ENCODE peak calls at places on chromosome 11, in four cellular contexts. C, O, A and W are unnamed samples.

GRCh38 chr11:3627291-3627690 is 14.5 kb downstream of the ART5 start:
- DNase-seq in C (no peak), O (no peak), A (no peak), W (no peak)

GRCh38 chr11:11440149-11440548 is 87.1 kb upstream of the CSNK2A3 start:
- DNase-seq in C (no peak), O (no peak), A (no peak), W (no peak)

GRCh38 chr11:4697583-4697982 is at the start of gene OR51E2:
- DNase-seq in C (no peak), O (no peak), A (no peak), W (peak)

GRCh38 chr11:29231991-29232390 is 784.8 kb downstream of the KCNA4 start:
- DNase-seq in C (no peak), O (no peak), A (no peak), W (peak)

GRCh38 chr11:42646959-42647358 is 664.8 kb upstream of the API5 start:
- DNase-seq in C (no peak), O (no peak), A (no peak), W (no peak)

GRCh38 chr11:76962583-76963416 is 71.4 kb upstream of the B3GNT6 start:
- DNase-seq in C (no peak), O (no peak), A (peak), W (no peak)

GRCh38 chr11:45834298-45834756 is 12.9 kb upstream of the CRY2 start:
- DNase-seq in C (no peak), O (no peak), A (no peak), W (no peak)

GRCh38 chr11:34564807-34565241 is 51.2 kb upstream of the ELF5 start:
- DNase-seq in C (no peak), O (no peak), A (no peak), W (no peak)

GRCh38 chr11:76327756-76328388 is 53.1 kb downstream of the THAP12 start:
- DNase-seq in C (no peak), O (no peak), A (no peak), W (no peak)

GRCh38 chr11:63610604-63611394 is 3.4 kb downstream of the PLAAT3 start:
- DNase-seq in C (no peak), O (peak), A (no peak), W (no peak)

GRCh38 chr11:17718015-17718414 is 1.4 kb upstream of the MYOD1 start:
- DNase-seq in C (no peak), O (no peak), A (no peak), W (no peak)

GRCh38 chr11:27509953-27510352 is 3.4 kb upstream of the LIN7C start:
- DNase-seq in C (no peak), O (no peak), A (no peak), W (no peak)

GRCh38 chr11:34266987-34267386 is 90.8 kb downstream of the ABTB2 start:
- DNase-seq in C (no peak), O (no peak), A (no peak), W (no peak)

GRCh38 chr11:65128182-65129145 is 5.9 kb downstream of the SYVN1 start:
- DNase-seq in C (no peak), O (no peak), A (no peak), W (no peak)
- H3K4me2 ChIP-seq in C (no peak), O (no peak), A (no peak), W (no peak)

GRCh38 chr11:120241277-120241676 is 1.3 kb downstream of the POU2F3 start:
- DNase-seq in C (no peak), O (no peak), A (no peak), W (no peak)

GRCh38 chr11:120238968-120239620 is 846 bp upstream of the POU2F3 start:
- DNase-seq in C (no peak), O (no peak), A (no peak), W (no peak)

GRCh38 chr11:120239713-120240640 is at the start of gene POU2F3:
- DNase-seq in C (no peak), O (peak), A (no peak), W (no peak)

GRCh38 chr11:120243221-120243620 is 3.3 kb downstream of the POU2F3 start:
- DNase-seq in C (no peak), O (no peak), A (no peak), W (no peak)

DNA sequence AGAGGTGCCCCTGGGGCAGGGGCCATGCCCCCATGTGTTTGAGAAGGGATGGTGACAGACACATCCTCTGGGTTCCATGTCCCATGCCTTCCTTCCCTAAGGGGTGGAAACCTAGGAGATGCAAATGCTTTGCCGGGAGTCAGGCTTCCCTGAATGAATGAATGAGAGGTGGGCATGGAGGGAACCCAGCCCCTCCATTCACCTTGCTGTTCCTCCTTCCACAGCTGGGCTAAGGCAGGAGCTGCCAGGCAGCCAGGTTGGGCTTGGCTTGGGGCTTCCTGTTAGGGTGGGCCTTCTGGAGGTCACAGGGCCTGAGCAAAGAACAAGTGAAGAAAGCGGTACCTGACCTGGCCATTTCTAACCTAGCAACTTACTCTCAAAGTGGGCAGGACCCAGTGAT is 926 bp downstream of the POU2F3 start:
- DNase-seq in C (no peak), O (no peak), A (no peak), W (no peak)
- H3K4me2 ChIP-seq in C (no peak), O (peak), A (no peak), W (no peak)

GRCh38 chr11:102704841-102705240 is 728 bp downstream of the MMP27 start:
- DNase-seq in C (no peak), O (no peak), A (no peak), W (no peak)
- H3K4me2 ChIP-seq in C (no peak), O (no peak), A (no peak), W (no peak)

GRCh38 chr11:114257621-114258558 is 38.3 kb upstream of the NNMT start:
- DNase-seq in C (peak), O (peak), A (no peak), W (peak)
- H3K4me2 ChIP-seq in C (no peak), O (no peak), A (no peak), W (no peak)

GRCh38 chr11:121449626-121450025 is 2.5 kb upstream of the SORL1 start:
- DNase-seq in C (no peak), O (no peak), A (no peak), W (no peak)
- H3K4me2 ChIP-seq in C (no peak), O (no peak), A (no peak), W (no peak)

GRCh38 chr11:70066628-70067027 is 11.5 kb upstream of the ANO1 start:
- DNase-seq in C (no peak), O (no peak), A (no peak), W (no peak)

GRCh38 chr11:70064726-70065317 is 13.3 kb upstream of the ANO1 start:
- DNase-seq in C (no peak), O (peak), A (peak), W (no peak)

GRCh38 chr11:70066136-70066520 is 12.0 kb upstream of the ANO1 start:
- DNase-seq in C (no peak), O (peak), A (no peak), W (no peak)

GRCh38 chr11:70064011-70064725 is 13.9 kb upstream of the ANO1 start:
- DNase-seq in C (no peak), O (peak), A (no peak), W (no peak)

GRCh38 chr11:70065318-70066135 is 12.6 kb upstream of the ANO1 start:
- DNase-seq in C (no peak), O (peak), A (no peak), W (no peak)
- H3K4me2 ChIP-seq in C (no peak), O (no peak), A (no peak), W (no peak)

GRCh38 chr11:67001332-67001731 is 21.6 kb upstream of the SYT12 start:
- DNase-seq in C (no peak), O (no peak), A (no peak), W (no peak)

GRCh38 chr11:67002297-67002913 is 20.5 kb upstream of the SYT12 start:
- DNase-seq in C (no peak), O (peak), A (no peak), W (no peak)

GRCh38 chr11:66999555-66999954 is 23.4 kb upstream of the SYT12 start:
- DNase-seq in C (no peak), O (no peak), A (no peak), W (no peak)

GRCh38 chr11:66992041-66992440 is 16.9 kb downstream of the C11orf86 start:
- DNase-seq in C (no peak), O (no peak), A (no peak), W (no peak)

GRCh38 chr11:66996609-66997273 is 21.6 kb downstream of the C11orf86 start:
- DNase-seq in C (no peak), O (no peak), A (no peak), W (peak)
- H3K4me2 ChIP-seq in C (no peak), O (no peak), A (no peak), W (no peak)

GRCh38 chr11:125129316-125129990 is 18.0 kb upstream of the TMEM218 start:
- DNase-seq in C (no peak), O (no peak), A (no peak), W (no peak)
- H3K4me2 ChIP-seq in C (no peak), O (no peak), A (no peak), W (no peak)